ENCODE peak calls at places on chromosomes 2 and 18, in six cellular contexts. B is NCI-H69; K is germinal center; R is pancreas; Q is stimulated activated CD8-positive, alpha-beta memory T cell treated with anti-CD3 and anti-CD28 coated beads, Interleukin-2, amount 100 ng/mL, for 48 hours; J is HTR-8/SVneo. D is an unnamed sample.

GRCh38 chr2:231187736-231188505 is 10.5 kb upstream of the ARMC9 start:
- DNase-seq in B (no peak), K (no peak), R (peak), Q (no peak), J (no peak), D (no peak)

GRCh38 chr2:196914867-196915465 is 11.5 kb downstream of the PGAP1 start:
- DNase-seq in B (no peak), K (no peak), R (no peak), Q (no peak), J (no peak), D (no peak)

GRCh38 chr2:109374548-109375130 is 239.1 kb downstream of the SEPTIN10 start:
- DNase-seq in B (no peak), K (no peak), R (no peak), Q (no peak), J (no peak), D (no peak)

GRCh38 chr2:235827585-235827992 is 333.7 kb downstream of the AGAP1 start:
- DNase-seq in B (no peak), K (no peak), R (no peak), Q (no peak), J (peak), D (no peak)

GRCh38 chr2:176704282-176704773 is 435.1 kb downstream of the MTX2 start:
- DNase-seq in B (peak), K (no peak), R (no peak), Q (no peak), J (no peak), D (no peak)

GRCh38 chr2:149861034-149861433 is 273.5 kb upstream of the MMADHC start:
- DNase-seq in B (no peak), K (no peak), R (no peak), Q (no peak), J (no peak), D (no peak)

GRCh38 chr2:226738821-226739507 is 60.7 kb downstream of the IRS1 start:
- DNase-seq in B (peak), K (no peak), R (no peak), Q (no peak), J (no peak), D (no peak)

GRCh38 chr18:22872894-22873537 is 60.1 kb upstream of the RBBP8 start:
- DNase-seq in B (no peak), K (no peak), R (no peak), Q (no peak), J (no peak), D (no peak)

GRCh38 chr2:224869601-224870000 is 153.4 kb upstream of the CCDC195 start:
- DNase-seq in B (no peak), K (no peak), R (no peak), Q (no peak), J (peak), D (peak)

GRCh38 chr18:34120294-34120693 is 104.4 kb downstream of the NOL4 start:
- DNase-seq in B (no peak), K (no peak), R (no peak), Q (no peak), J (no peak), D (no peak)

GRCh38 chr2:171342014-171342413 is 91.8 kb downstream of the METTL8 start:
- DNase-seq in B (peak), K (no peak), R (no peak), Q (no peak), J (no peak), D (no peak)

GRCh38 chr2:38602136-38602731 is 494 bp downstream of the HNRNPLL start:
- DNase-seq in B (peak), K (peak), R (peak), Q (peak), J (no peak), D (no peak)

GRCh38 chr18:25365242-25365641 is 13.3 kb upstream of the ZNF521 start:
- DNase-seq in B (peak), K (no peak), R (no peak), Q (no peak), J (no peak), D (no peak)

GRCh38 chr18:79766308-79766707 is 31.4 kb upstream of the KCNG2 start:
- DNase-seq in B (peak), K (no peak), R (no peak), Q (no peak), J (no peak), D (no peak)

GRCh38 chr2:101758001-101758400 is 60.5 kb downstream of the MAP4K4 start:
- DNase-seq in B (no peak), K (no peak), R (no peak), Q (no peak), J (no peak), D (no peak)

D was measured in pulmonary artery endothelial cell.